ENCODE peak calls at places on chromosomes 11 and 22, in ten cellular contexts. G is tibial nerve, L is sigmoid colon, K is adrenal gland, Z is H54, D is K562, M is transverse colon, X is stomach, E is testis, P is ovary. Q is an unnamed sample.

GRCh38 chr11:122981388-122982264 is at the start of gene BSX:
- DNase-seq in X (peak), G (no peak), D (peak), L (no peak), K (peak), M (peak), E (peak), Z (peak), P (peak), Q (no peak)

GRCh38 chr11:118699508-118700220 is 20.2 kb upstream of the TREH start:
- DNase-seq in P (no peak), Z (no peak), K (no peak), D (no peak), M (no peak), E (no peak), G (no peak), L (peak), X (no peak), Q (peak)

GRCh38 chr11:84890706-84891105 is 736.4 kb downstream of the DLG2 start:
- DNase-seq in L (no peak), D (no peak), Z (no peak), P (no peak), E (no peak), M (no peak), K (no peak), X (no peak), G (no peak), Q (no peak)

GRCh38 chr11:27912916-27913315 is 195.0 kb downstream of the KIF18A start:
- DNase-seq in P (no peak), Z (no peak), L (no peak), X (no peak), E (no peak), M (no peak), G (no peak), K (no peak), D (no peak), Q (no peak)

GRCh38 chr11:32829680-32830412 is at the start of gene PRRG4:
- DNase-seq in D (no peak), Z (peak), L (peak), E (peak), X (peak), K (peak), G (peak), P (peak), M (peak), Q (no peak)

GRCh38 chr11:38543311-38543710 is 1945.3 kb upstream of the RAG2 start:
- DNase-seq in L (no peak), M (no peak), P (no peak), G (no peak), K (no peak), X (no peak), Z (no peak), D (no peak), E (no peak), Q (no peak)

GRCh38 chr11:14973621-14974020 is 1.5 kb upstream of the CALCA start:
- DNase-seq in D (no peak), K (no peak), Z (no peak), X (no peak), G (no peak), E (no peak), L (peak), P (no peak), M (no peak), Q (no peak)

GRCh38 chr11:12088047-12088481 is 22.3 kb upstream of the MICAL2 start:
- DNase-seq in E (peak), M (peak), K (no peak), X (no peak), G (no peak), Z (no peak), D (peak), P (no peak), L (peak), Q (no peak)

GRCh38 chr11:27296406-27296994 is 66.5 kb downstream of the CCDC34 start:
- DNase-seq in E (no peak), D (peak), P (no peak), Z (no peak), L (no peak), X (no peak), G (peak), M (no peak), K (no peak), Q (no peak)

GRCh38 chr11:125773516-125773915 is 5.1 kb downstream of the PATE2 start:
- DNase-seq in L (no peak), D (no peak), P (no peak), K (no peak), M (no peak), X (no peak), E (no peak), Z (no peak), G (no peak), Q (no peak)

GRCh38 chr11:83087035-83087434 is 15.3 kb upstream of the RAB30 start:
- DNase-seq in M (no peak), X (no peak), D (no peak), E (no peak), P (no peak), K (no peak), Z (no peak), G (no peak), L (no peak), Q (no peak)

GRCh38 chr11:15725246-15725645 is 610.5 kb downstream of the INSC start:
- DNase-seq in Z (no peak), E (no peak), G (no peak), D (no peak), L (no peak), K (no peak), P (no peak), M (no peak), X (no peak), Q (no peak)

GRCh38 chr11:78350646-78351165 is 66.9 kb downstream of the GAB2 start:
- DNase-seq in G (peak), M (no peak), D (no peak), L (peak), Z (no peak), E (peak), X (no peak), P (no peak), K (no peak), Q (no peak)

GRCh38 chr11:45383229-45383628 is 97.1 kb upstream of the SYT13 start:
- DNase-seq in X (no peak), M (no peak), K (no peak), Z (no peak), L (no peak), D (no peak), P (no peak), E (no peak), G (no peak), Q (peak)

GRCh38 chr11:112279901-112280267 is 19.2 kb upstream of the PLET1 start:
- DNase-seq in M (peak), D (peak), P (peak), Z (no peak), L (peak), X (peak), G (peak), K (peak), E (peak), Q (peak)

GRCh38 chr11:120212926-120213325 is 2.1 kb downstream of the OAF start:
- DNase-seq in K (peak), E (no peak), X (no peak), D (no peak), G (no peak), L (no peak), P (no peak), Z (no peak), M (peak), Q (no peak)

GRCh38 chr11:126969865-126970479 is 30.6 kb downstream of the KIRREL3 start:
- DNase-seq in Z (no peak), K (no peak), L (no peak), G (no peak), M (no peak), E (no peak), P (no peak), X (no peak), D (no peak), Q (no peak)

GRCh38 chr11:12213920-12214319 is 103.5 kb downstream of the MICAL2 start:
- DNase-seq in P (no peak), L (no peak), X (no peak), D (peak), K (no peak), E (no peak), M (no peak), G (no peak), Z (no peak), Q (no peak)

GRCh38 chr11:69221086-69221485 is 65.4 kb downstream of the SMIM38 start:
- DNase-seq in D (no peak), P (no peak), L (peak), K (no peak), X (peak), M (no peak), G (no peak), E (no peak), Z (no peak), Q (no peak)

GRCh38 chr22:29765905-29766631 is 739 bp downstream of the ZMAT5 start:
- DNase-seq in D (peak), P (no peak), G (no peak), Z (no peak), K (no peak), X (peak), L (no peak), M (peak), E (peak), Q (no peak)

GRCh38 chr11:15613799-15614198 is 499.1 kb downstream of the INSC start:
- DNase-seq in D (no peak), K (no peak), P (no peak), G (no peak), L (no peak), M (no peak), E (no peak), Z (no peak), X (no peak), Q (no peak)

GRCh38 chr11:79201637-79202347 is 239.0 kb downstream of the TENM4 start:
- DNase-seq in K (no peak), X (no peak), G (no peak), D (no peak), M (no peak), L (no peak), E (no peak), Z (peak), P (no peak), Q (no peak)

GRCh38 chr11:61102667-61103491 is 590 bp downstream of the CD5 start:
- DNase-seq in L (no peak), X (no peak), K (no peak), Z (no peak), G (no peak), P (peak), M (no peak), E (peak), D (no peak), Q (no peak)

GRCh38 chr11:119907934-119908760 is 179.1 kb upstream of the NECTIN1 start:
- DNase-seq in Z (no peak), E (no peak), X (no peak), D (no peak), M (peak), G (no peak), K (no peak), P (no peak), L (no peak), Q (no peak)

GRCh38 chr11:104078995-104079394 is 42.6 kb downstream of the DDI1 start:
- DNase-seq in M (no peak), G (no peak), Z (no peak), X (no peak), D (no peak), K (no peak), P (no peak), E (no peak), L (no peak), Q (no peak)

GRCh38 chr11:99554232-99554903 is 533.6 kb downstream of the CNTN5 start:
- DNase-seq in G (no peak), X (no peak), L (no peak), P (no peak), K (no peak), E (no peak), D (no peak), M (no peak), Z (no peak), Q (no peak)

GRCh38 chr11:115185507-115185906 is 318.7 kb downstream of the CADM1 start:
- DNase-seq in K (no peak), X (no peak), M (no peak), P (no peak), Z (no peak), D (no peak), L (no peak), E (no peak), G (no peak), Q (no peak)

GRCh38 chr11:8604078-8604723 is 10.2 kb upstream of the STK33 start:
- DNase-seq in X (peak), L (peak), D (peak), K (peak), E (peak), P (peak), Z (peak), G (peak), M (peak), Q (no peak)

GRCh38 chr11:1271002-1271401 is 38.4 kb downstream of the TOLLIP start:
- DNase-seq in E (no peak), P (no peak), X (no peak), K (no peak), M (no peak), Z (no peak), D (peak), L (no peak), G (no peak), Q (no peak)

GRCh38 chr22:26429458-26430238 is 588 bp downstream of the ASPHD2 start:
- DNase-seq in L (no peak), X (no peak), K (no peak), M (no peak), G (no peak), D (peak), Z (no peak), P (no peak), E (no peak), Q (no peak)

GRCh38 chr11:65136515-65137096 is 2.3 kb upstream of the SYVN1 start:
- DNase-seq in L (no peak), X (no peak), E (no peak), M (peak), Z (no peak), P (no peak), G (no peak), D (no peak), K (no peak), Q (peak)

GRCh38 chr11:65135633-65136145 is 1.4 kb upstream of the SYVN1 start:
- DNase-seq in L (no peak), M (no peak), X (no peak), D (no peak), K (no peak), G (no peak), Z (no peak), E (no peak), P (no peak), Q (peak)

GRCh38 chr11:65133724-65134123 is 595 bp downstream of the SYVN1 start:
- DNase-seq in P (peak), L (peak), D (no peak), M (no peak), X (peak), E (no peak), G (peak), Z (no peak), K (peak), Q (no peak)

GRCh38 chr11:65134240-65134951 is at the start of gene SYVN1:
- DNase-seq in X (peak), L (peak), P (peak), D (peak), M (peak), G (peak), E (peak), Z (peak), K (peak), Q (peak)

GRCh38 chr11:65134952-65135632 is 773 bp upstream of the SYVN1 start:
- DNase-seq in D (peak), G (peak), M (peak), K (peak), Z (peak), E (peak), X (peak), P (peak), L (peak), Q (peak)
- TF ChIP-seq POLR2A in D (peak), G (no peak), M (peak), K (peak), Z (peak), E (no peak), X (no peak), P (peak), L (no peak), Q (no peak)

GRCh38 chr11:128477811-128478210 is 109.5 kb downstream of the ETS1 start:
- DNase-seq in E (no peak), L (no peak), M (no peak), P (no peak), K (no peak), X (no peak), G (no peak), Z (no peak), D (no peak), Q (no peak)

GRCh38 chr11:128478305-128478704 is 109.1 kb downstream of the ETS1 start:
- DNase-seq in D (no peak), L (no peak), G (no peak), M (no peak), Z (no peak), P (no peak), X (no peak), K (no peak), E (no peak), Q (no peak)

GRCh38 chr11:128476031-128476430 is 111.3 kb downstream of the ETS1 start:
- DNase-seq in Z (no peak), E (no peak), L (no peak), K (no peak), D (peak), P (no peak), M (no peak), X (no peak), G (no peak), Q (no peak)

GRCh38 chr11:128474036-128474874 is 113.1 kb downstream of the ETS1 start:
- DNase-seq in G (no peak), Z (no peak), L (no peak), E (no peak), P (no peak), M (no peak), D (no peak), K (no peak), X (no peak), Q (no peak)

DNA sequence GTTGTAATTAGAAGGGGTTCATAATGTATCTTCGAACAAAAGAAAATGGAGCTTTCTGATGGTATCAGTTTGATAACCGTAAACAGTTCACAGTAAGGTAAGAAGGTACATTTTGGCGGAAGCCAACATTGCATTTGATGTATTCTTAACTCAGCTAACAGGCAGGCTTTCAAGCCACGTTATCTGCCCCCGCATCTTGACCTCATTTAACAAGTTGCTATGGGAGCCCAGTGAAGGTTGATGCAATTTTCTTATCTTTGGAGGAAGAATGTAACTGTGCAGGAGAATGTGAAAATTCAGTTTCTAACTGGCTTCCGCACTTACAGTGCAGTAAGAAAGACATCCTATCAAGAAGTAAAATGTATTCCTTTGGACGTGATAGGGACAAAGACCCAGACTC is 110.6 kb downstream of the ETS1 start:
- DNase-seq in Z (no peak), E (no peak), G (no peak), P (no peak), K (peak), L (no peak), X (no peak), D (no peak), M (no peak), Q (no peak)
- TF ChIP-seq POLR2A in Z (no peak), E (no peak), G (no peak), P (no peak), K (peak), L (no peak), X (no peak), D (no peak), M (no peak), Q (no peak)

GRCh38 chr22:42684462-42685195 is 35.4 kb upstream of the CYB5R3 start:
- DNase-seq in P (no peak), Z (no peak), M (no peak), D (no peak), X (no peak), E (peak), G (peak), L (peak), K (no peak), Q (no peak)
- TF ChIP-seq POLR2A in P (no peak), Z (no peak), M (no peak), D (no peak), X (no peak), E (no peak), G (no peak), L (no peak), K (no peak), Q (no peak)

GRCh38 chr22:31577711-31578110 is 81.4 kb downstream of the SFI1 start:
- DNase-seq in Z (no peak), G (no peak), P (no peak), M (no peak), K (no peak), E (peak), L (no peak), X (no peak), D (no peak), Q (no peak)

GRCh38 chr22:31583861-31584485 is 78.0 kb downstream of the PISD start:
- DNase-seq in G (no peak), P (no peak), E (no peak), K (no peak), Z (peak), D (no peak), X (no peak), L (no peak), M (no peak), Q (peak)

GRCh38 chr22:31575190-31575589 is 78.9 kb downstream of the SFI1 start:
- DNase-seq in D (no peak), P (peak), E (peak), G (no peak), L (no peak), X (no peak), M (no peak), Z (no peak), K (no peak), Q (no peak)

GRCh38 chr22:31578171-31578570 is 81.8 kb downstream of the SFI1 start:
- DNase-seq in D (no peak), K (no peak), G (no peak), P (no peak), L (no peak), Z (no peak), X (no peak), M (no peak), E (no peak), Q (no peak)

DNA sequence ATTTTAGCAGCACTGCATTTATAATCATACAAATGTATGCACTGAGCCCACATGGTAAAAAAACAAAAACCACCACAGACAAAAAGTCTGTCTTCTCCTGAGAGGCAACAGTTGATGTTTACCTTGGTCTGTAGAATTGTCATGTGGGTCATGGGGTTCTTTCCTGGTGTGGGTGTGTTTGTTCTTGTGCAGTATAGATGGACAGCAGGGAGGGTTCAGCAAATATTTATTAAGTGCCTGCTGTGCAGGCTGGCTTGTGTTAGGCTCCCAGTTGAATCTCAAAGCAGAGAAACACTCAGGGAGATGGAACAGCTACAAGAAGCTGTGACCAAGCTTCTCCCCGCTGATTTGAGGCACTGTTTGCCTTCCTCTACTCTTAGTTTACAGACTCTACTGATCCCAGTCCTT is 82.2 kb downstream of the PISD start:
- DNase-seq in X (no peak), Z (no peak), K (no peak), G (no peak), L (no peak), E (peak), P (no peak), M (no peak), D (no peak), Q (no peak)
- TF ChIP-seq POLR2A in X (no peak), Z (no peak), K (no peak), G (no peak), L (no peak), E (no peak), P (no peak), M (no peak), D (no peak), Q (no peak)

GRCh38 chr22:36329217-36330078 is 58.3 kb downstream of the MYH9 start:
- DNase-seq in P (peak), Z (peak), K (peak), L (no peak), D (peak), G (no peak), X (peak), M (peak), E (no peak), Q (no peak)
- TF ChIP-seq POLR2A in P (no peak), Z (no peak), K (peak), L (peak), D (no peak), G (no peak), X (no peak), M (peak), E (no peak), Q (no peak)

GRCh38 chr11:19460718-19461405 is 220.1 kb upstream of the E2F8 start:
- DNase-seq in K (no peak), M (peak), Z (no peak), D (no peak), P (peak), E (peak), X (no peak), L (no peak), G (peak), Q (no peak)

GRCh38 chr11:19467904-19468303 is 227.2 kb upstream of the E2F8 start:
- DNase-seq in X (no peak), K (no peak), M (no peak), P (no peak), D (no peak), L (no peak), G (no peak), E (no peak), Z (no peak), Q (no peak)

GRCh38 chr11:19466314-19466713 is 225.6 kb upstream of the E2F8 start:
- DNase-seq in L (no peak), K (no peak), P (no peak), M (no peak), Z (no peak), D (no peak), G (no peak), X (no peak), E (no peak), Q (no peak)
- TF ChIP-seq POLR2A in L (no peak), K (no peak), P (no peak), M (no peak), Z (no peak), D (no peak), G (no peak), X (no peak), E (no peak), Q (no peak)